ENCODE peak calls at places on chromosome X, in five cellular contexts. Y is HepG2, S is GM12878, W is SK-N-SH, X is A549. F is an unnamed sample.

GRCh38 chrX:9729161-9729885 is 36.3 kb downstream of the GPR143 start:
- DNase-seq in Y (peak; percentile 51), S (no peak), W (no peak), X (no peak), F (no peak)

GRCh38 chrX:1500701-1501624 is 36.0 kb downstream of the P2RY8 start:
- DNase-seq in Y (no peak), S (peak; percentile 90), W (no peak), X (no peak), F (no peak)

GRCh38 chrX:3733043-3733430 is 19.6 kb upstream of the PRKX start:
- DNase-seq in Y (no peak), S (no peak), W (no peak), X (no peak), F (no peak)

GRCh38 chrX:64342811-64343210 is 52.4 kb downstream of the MTMR8 start:
- DNase-seq in Y (no peak), S (no peak), W (no peak), X (no peak), F (no peak)

GRCh38 chrX:150361777-150362351 is 1.3 kb upstream of the MAMLD1 start:
- DNase-seq in Y (no peak), S (no peak), W (peak; percentile 40), X (no peak), F (no peak)

GRCh38 chrX:154735695-154736393 is 15.0 kb downstream of the GAB3 start:
- DNase-seq in Y (no peak), S (no peak), W (no peak), X (no peak), F (no peak)

GRCh38 chrX:39854772-39855747 is 242.7 kb downstream of the BCOR start:
- DNase-seq in Y (no peak), S (peak; percentile 82), W (no peak), X (no peak), F (peak; percentile 88)

GRCh38 chrX:22247169-22247568 is 25.5 kb upstream of the CBLL2 start:
- DNase-seq in Y (no peak), S (no peak), W (no peak), X (no peak), F (no peak)

GRCh38 chrX:136251042-136251991 is at the start of gene MAP7D3:
- DNase-seq in Y (no peak), S (no peak), W (peak; percentile 91), X (peak; percentile 54), F (peak; percentile 70)

GRCh38 chrX:100863326-100863854 is 10.8 kb downstream of the NOX1 start:
- DNase-seq in Y (no peak), S (no peak), W (no peak), X (no peak), F (peak; percentile 26)

GRCh38 chrX:132480581-132481203 is 8.1 kb downstream of the MBNL3 start:
- DNase-seq in Y (peak; percentile 82), S (peak; percentile 55), W (no peak), X (no peak), F (peak; percentile 88)
- H3K4me3 ChIP-seq in Y (no peak overlapping the region), S (peak overlapping the region; percentile 64), W (no peak overlapping the region), X (no peak overlapping the region), F (peak overlapping the region; percentile 65)

DNA sequence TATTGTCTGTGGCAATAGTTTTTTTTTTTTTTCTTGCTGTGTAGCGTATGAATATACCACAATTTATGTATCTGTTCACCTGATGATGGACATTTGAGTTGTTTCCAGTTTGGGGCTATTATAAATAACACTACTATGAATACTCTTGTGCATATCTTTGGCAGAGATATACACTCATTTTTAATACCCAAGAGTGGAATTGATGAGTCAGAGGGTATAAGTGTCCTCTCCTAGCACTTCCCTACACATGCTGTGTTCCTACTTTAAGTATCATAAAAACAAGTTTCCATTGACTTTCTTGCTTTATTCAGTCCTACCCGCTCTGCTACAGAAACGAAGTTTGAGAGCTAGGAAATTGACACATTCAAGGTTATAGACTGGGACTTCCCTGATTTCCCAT is 39.8 kb downstream of the XIAP start:
- DNase-seq in Y (no peak), S (no peak), W (no peak), X (no peak), F (no peak)
- TF ChIP-seq MAX in Y (no peak), S (no peak), W (no peak), X (no peak), F (no peak)

DNA sequence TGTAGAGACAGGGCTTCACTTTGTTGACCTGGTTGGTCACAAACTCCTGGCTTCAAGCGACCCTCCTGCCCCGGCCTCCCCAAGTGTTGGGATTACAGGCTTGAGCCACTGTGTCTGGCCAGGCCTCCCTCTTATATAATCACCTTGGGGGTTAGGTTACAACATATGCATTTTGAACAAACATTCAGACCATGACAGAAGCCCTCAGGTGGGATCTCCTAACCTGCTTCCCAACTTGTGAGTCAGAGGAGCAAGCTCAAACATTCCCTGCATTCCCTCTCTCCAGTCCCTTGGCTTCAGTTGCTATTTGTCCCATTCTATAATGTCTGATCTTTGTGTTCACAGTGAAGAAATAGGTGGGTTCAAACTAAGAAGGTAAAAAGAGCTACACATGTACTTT is 76.5 kb upstream of the NRK start:
- DNase-seq in Y (no peak), S (no peak), W (no peak), X (no peak), F (no peak)
- TF ChIP-seq CTCF in Y (no peak), S (no peak), W (no peak), X (no peak), F (no peak)

DNA sequence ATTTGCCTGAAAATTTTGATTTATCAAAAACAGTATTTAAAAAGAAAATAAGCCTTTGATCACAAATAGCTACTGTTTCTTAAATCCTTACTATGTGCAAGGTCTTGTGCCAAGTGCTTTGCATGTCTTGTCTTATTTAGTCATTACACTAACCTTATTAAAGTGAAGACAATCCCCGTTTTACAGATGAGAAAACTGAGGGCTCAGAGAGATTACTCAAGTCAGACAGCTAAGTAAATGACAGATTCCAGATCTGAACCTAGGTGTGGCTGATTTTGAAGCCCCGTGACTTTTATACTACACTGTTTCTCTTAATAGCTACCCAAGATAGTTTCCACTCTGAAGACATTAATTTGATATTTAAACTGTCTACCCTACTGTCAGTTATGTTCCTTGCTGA is 38.2 kb downstream of the AFF2 start:
- DNase-seq in Y (no peak), S (no peak), W (no peak), X (no peak), F (no peak)
- H3K4me3 ChIP-seq in Y (no peak overlapping the region), S (no peak overlapping the region), W (no peak overlapping the region), X (no peak overlapping the region), F (no peak overlapping the region)

GRCh38 chrX:96006281-96006680 is 678.4 kb upstream of the DIAPH2 start:
- DNase-seq in Y (no peak), S (no peak), W (no peak), X (no peak), F (no peak)

GRCh38 chrX:96004386-96004785 is 680.3 kb upstream of the DIAPH2 start:
- DNase-seq in Y (no peak), S (no peak), W (no peak), X (no peak), F (no peak)

GRCh38 chrX:96002401-96002800 is 682.2 kb upstream of the DIAPH2 start:
- DNase-seq in Y (no peak), S (no peak), W (no peak), X (no peak), F (no peak)
- TF ChIP-seq MAX in Y (no peak), S (no peak), W (no peak), X (no peak), F (no peak)

DNA sequence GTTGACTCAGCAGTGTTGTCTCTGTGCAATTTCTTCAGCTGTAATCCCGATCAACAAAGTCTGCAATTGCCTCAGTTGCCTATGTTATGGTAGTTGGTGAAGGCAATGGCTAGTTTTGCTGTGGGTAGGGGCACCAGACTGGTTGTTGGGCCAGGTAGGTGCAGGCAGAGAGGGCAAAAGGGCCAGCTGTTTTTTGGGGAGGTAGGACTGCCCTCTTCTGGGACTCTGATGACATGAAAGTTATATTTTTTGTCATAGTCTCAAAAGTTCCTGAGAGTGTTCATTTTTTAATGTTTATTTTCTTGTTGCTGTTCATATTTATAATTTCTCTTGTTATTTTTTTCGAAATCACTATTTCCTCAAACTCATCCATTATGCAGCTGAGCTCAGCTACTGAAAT is 25.1 kb downstream of the DCAF12L2 start:
- DNase-seq in Y (no peak), S (no peak), W (no peak), X (no peak), F (no peak)
- TF ChIP-seq CTCF in Y (no peak), S (no peak), W (no peak), X (no peak), F (no peak)

DNA sequence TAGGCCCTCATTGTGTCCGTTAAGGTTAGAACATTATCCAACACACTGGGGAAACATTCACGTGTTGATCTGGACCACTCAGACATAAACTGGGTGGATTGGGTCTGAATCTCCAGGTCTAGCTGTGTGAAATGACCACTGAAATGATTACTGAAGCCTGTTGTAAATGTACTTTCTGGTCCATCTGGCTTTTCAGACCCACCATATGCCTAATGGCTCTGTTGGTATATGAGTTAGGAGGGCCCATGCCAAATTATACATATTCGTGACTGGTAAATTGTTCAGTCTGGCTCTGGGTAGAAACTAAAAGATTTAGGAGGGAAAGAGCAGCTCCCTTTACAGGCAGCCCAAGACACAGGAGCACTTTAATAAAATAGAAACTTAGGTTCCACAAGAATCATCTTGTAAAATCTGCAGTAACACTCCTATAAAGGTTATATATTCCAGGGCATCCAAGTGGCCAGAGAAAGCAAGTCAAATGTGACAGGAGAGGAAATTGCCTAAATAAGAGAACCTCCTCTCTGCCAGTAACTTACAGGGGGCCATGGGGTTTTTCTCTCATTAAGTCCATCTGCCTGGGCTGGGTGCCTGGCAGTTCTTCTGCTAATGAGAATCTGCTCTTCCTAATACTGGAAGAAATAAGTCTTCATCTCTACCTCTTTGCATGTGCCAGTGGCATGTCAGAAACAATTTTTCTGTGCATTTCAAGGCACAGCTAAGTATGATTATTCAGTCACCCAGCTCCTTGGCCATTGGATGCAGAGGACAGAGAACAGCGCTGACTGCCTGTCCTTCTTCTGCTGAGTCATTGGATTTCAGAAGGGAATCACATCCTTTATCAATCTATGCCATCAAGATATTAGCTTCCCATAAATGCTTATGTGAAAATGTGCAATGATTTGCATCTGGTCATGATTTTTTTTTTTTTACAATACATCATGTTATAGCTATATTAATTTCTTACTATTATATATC is 112.6 kb downstream of the GLRA2 start:
- DNase-seq in Y (no peak), S (no peak), W (no peak), X (no peak), F (no peak)
- H3K4me3 ChIP-seq in Y (no peak overlapping the region), S (no peak overlapping the region), W (no peak overlapping the region), X (no peak overlapping the region), F (no peak overlapping the region)

GRCh38 chrX:19563746-19564145 is 48.4 kb upstream of the MAP3K15 start:
- DNase-seq in Y (no peak), S (no peak), W (no peak), X (no peak), F (peak; percentile 58)

GRCh38 chrX:19563327-19563726 is 48.0 kb upstream of the MAP3K15 start:
- DNase-seq in Y (no peak), S (peak; percentile 33), W (no peak), X (no peak), F (peak; percentile 12)

GRCh38 chrX:19566359-19567141 is 51.2 kb upstream of the MAP3K15 start:
- DNase-seq in Y (peak; percentile 65), S (peak; percentile 24), W (peak; percentile 17), X (no peak), F (peak; percentile 93)

GRCh38 chrX:19565605-19566004 is 50.3 kb upstream of the MAP3K15 start:
- DNase-seq in Y (peak; percentile 39), S (no peak), W (no peak), X (no peak), F (no peak)

DNA sequence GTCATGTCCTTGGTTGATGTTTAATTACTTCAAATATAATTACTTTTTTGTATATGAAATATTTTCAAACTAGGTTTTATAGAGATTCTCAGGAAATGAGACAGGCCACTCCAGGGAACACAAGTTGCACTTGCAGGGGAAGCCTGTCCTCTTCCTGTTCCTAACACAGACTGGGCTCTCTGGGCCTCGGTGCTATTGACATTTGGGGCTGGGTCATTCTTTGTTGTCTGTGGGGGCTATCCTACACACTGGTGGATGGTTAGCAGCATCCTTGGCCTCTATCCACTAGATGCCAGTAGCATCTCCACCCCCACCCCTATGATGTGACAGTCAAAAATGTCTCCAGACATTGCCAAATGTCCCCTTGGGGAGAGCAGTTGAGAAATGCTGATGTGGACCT is 49.3 kb upstream of the MAP3K15 start:
- DNase-seq in Y (no peak), S (no peak), W (no peak), X (no peak), F (peak; percentile 57)
- TF ChIP-seq MAX in Y (no peak), S (no peak), W (no peak), X (no peak), F (no peak)